ENCODE peak calls at places on chromosomes 4 and X, in five cellular contexts. A, Y, T, P and D are unnamed samples.

GRCh38 chr4:139986621-139987510 is 167.1 kb downstream of the MAML3 start:
- DNase-seq in T (no peak), A (no peak), Y (no peak), P (no peak), D (peak)

GRCh38 chr4:130703211-130703920 is 1607.4 kb downstream of the C4orf33 start:
- DNase-seq in T (peak), Y (no peak), P (no peak), A (no peak), D (no peak)

GRCh38 chr4:40811886-40812857 is 62.4 kb downstream of the NSUN7 start:
- DNase-seq in Y (no peak), T (no peak), A (no peak), P (no peak), D (peak)

GRCh38 chrX:318068-318738 is 393 bp downstream of the GTPBP6 start:
- DNase-seq in T (peak), P (no peak), Y (peak), A (peak), D (peak)

GRCh38 chr4:76898949-76899640 is 1.2 kb upstream of the SOWAHB start:
- DNase-seq in Y (no peak), P (no peak), T (peak), A (no peak), D (no peak)

GRCh38 chr4:4995103-4995761 is 24.0 kb downstream of the CYTL1 start:
- DNase-seq in P (peak), Y (peak), T (peak), A (peak), D (peak)

GRCh38 chr4:20356565-20356964 is 104.9 kb downstream of the SLIT2 start:
- DNase-seq in A (no peak), T (no peak), P (no peak), Y (no peak), D (no peak)

GRCh38 chr4:40995850-40996249 is 218.5 kb downstream of the APBB2 start:
- DNase-seq in T (no peak), A (no peak), P (no peak), Y (no peak), D (peak)

GRCh38 chr4:54904953-54905352 is 220.4 kb downstream of the KDR start:
- DNase-seq in P (no peak), T (no peak), Y (no peak), A (no peak), D (no peak)

GRCh38 chrX:153400146-153401132 is 711 bp downstream of the PNMA6E start:
- DNase-seq in A (peak), Y (peak), P (no peak), T (no peak), D (peak)

GRCh38 chrX:49915352-49916222 is 6.8 kb upstream of the CLCN5 start:
- DNase-seq in A (peak), Y (peak), P (no peak), T (peak), D (peak)

GRCh38 chr4:100417565-100417964 is 100.3 kb downstream of the EMCN start:
- DNase-seq in Y (no peak), A (no peak), P (no peak), T (peak), D (peak)

GRCh38 chr4:19700951-19701350 is 550.8 kb upstream of the SLIT2 start:
- DNase-seq in T (no peak), A (no peak), P (no peak), Y (no peak), D (peak)

GRCh38 chr4:139229534-139230039 is 50.4 kb downstream of the MGARP start:
- DNase-seq in P (no peak), T (peak), Y (peak), A (no peak), D (peak)

GRCh38 chr4:159455675-159456235 is 352.9 kb downstream of the RAPGEF2 start:
- DNase-seq in Y (peak), P (no peak), A (no peak), T (peak), D (peak)

GRCh38 chr4:14743601-14744000 is 258.7 kb upstream of the CPEB2 start:
- DNase-seq in T (no peak), A (no peak), Y (no peak), P (no peak), D (no peak)

GRCh38 chr4:52979020-52979419 is 116.9 kb downstream of the RASL11B start:
- DNase-seq in A (no peak), Y (no peak), T (no peak), P (no peak), D (peak)

GRCh38 chrX:115233497-115234219 is at the start of gene LRCH2:
- DNase-seq in Y (no peak), T (no peak), P (no peak), A (no peak), D (peak)

GRCh38 chrX:18964880-18965279 is 19.0 kb downstream of the PHKA2 start:
- DNase-seq in P (no peak), T (no peak), Y (no peak), A (no peak), D (peak)

GRCh38 chr4:102503831-102504786 is 3.0 kb downstream of the NFKB1 start:
- DNase-seq in P (no peak), Y (no peak), T (no peak), A (no peak), D (no peak)

GRCh38 chrX:139691493-139691842 is 16.5 kb downstream of the MCF2 start:
- DNase-seq in Y (no peak), P (no peak), A (no peak), T (no peak), D (peak)

GRCh38 chrX:155612312-155613224 is at the start of gene TMLHE:
- DNase-seq in Y (peak), T (peak), A (peak), P (no peak), D (peak)

GRCh38 chr4:132860976-132861375 is 288.1 kb upstream of the PCDH10 start:
- DNase-seq in T (peak), Y (no peak), A (no peak), P (no peak), D (no peak)

GRCh38 chrX:47958943-47959342 is 44.8 kb downstream of the ZNF182 start:
- DNase-seq in A (no peak), T (no peak), P (no peak), Y (no peak), D (peak)

GRCh38 chrX:85993539-85994197 is 53.7 kb downstream of the CHM start:
- DNase-seq in T (peak), Y (no peak), P (no peak), A (no peak), D (peak)

GRCh38 chr4:21512351-21512750 is 436.2 kb downstream of the KCNIP4 start:
- DNase-seq in P (no peak), A (no peak), Y (peak), T (peak), D (peak)

GRCh38 chr4:10006236-10006603 is 15.1 kb downstream of the SLC2A9 start:
- DNase-seq in Y (no peak), T (peak), A (peak), P (no peak), D (peak)

GRCh38 chr4:107834241-107834856 is 9.6 kb downstream of the SGMS2 start:
- DNase-seq in Y (no peak), A (no peak), P (no peak), T (no peak), D (peak)

DNA sequence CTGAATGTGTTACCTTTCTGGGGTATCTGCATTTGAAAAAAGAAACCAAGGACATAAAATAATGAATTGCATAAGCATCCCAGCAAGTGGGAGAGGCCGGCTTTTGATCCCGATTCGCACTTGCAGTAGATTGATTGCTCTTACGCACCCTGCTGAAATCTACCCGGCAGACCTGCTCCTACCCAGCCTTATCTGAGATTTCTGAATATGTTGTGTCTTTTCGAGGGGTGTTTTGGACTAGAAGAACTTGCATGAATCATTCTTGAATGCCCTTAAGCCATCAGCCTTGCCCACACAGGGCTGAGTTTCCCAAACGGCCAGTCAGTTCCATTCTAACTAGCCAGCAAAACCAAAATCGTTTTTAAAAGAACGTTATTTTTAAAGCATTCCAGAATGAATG is 174.4 kb upstream of the BCOR start:
- DNase-seq in A (no peak), Y (no peak), T (no peak), P (no peak), D (no peak)
- TF ChIP-seq CTCF in A (no peak), Y (no peak), T (no peak), P (no peak), D (no peak)

GRCh38 chr4:67702166-67702565 is 1.2 kb upstream of the UBA6 start:
- DNase-seq in A (no peak), P (no peak), T (no peak), Y (no peak), D (no peak)
- H3K4me3 ChIP-seq in A (peak), P (no peak), T (peak), Y (peak), D (peak)

GRCh38 chr4:177667687-177668086 is 225.4 kb upstream of the AGA start:
- DNase-seq in P (no peak), T (peak), A (no peak), Y (no peak), D (no peak)
- TF ChIP-seq CTCF in P (no peak), T (peak), A (peak), Y (no peak), D (peak)

GRCh38 chrX:97563531-97564133 is 679.9 kb downstream of the RPA4 start:
- DNase-seq in P (no peak), T (peak), Y (peak), A (peak), D (peak)
- H3K4me3 ChIP-seq in P (peak), T (peak), Y (peak), A (no peak), D (no peak)